ENCODE peak calls at places on chromosomes 7 and 10, in four cellular contexts. I is IMR-90; F is stimulated activated CD8-positive, alpha-beta memory T cell treated with anti-CD3 and anti-CD28 coated beads, Interleukin-4, amount 100 ng/mL, for 24 hours; R is CD8-positive, alpha-beta memory T cell. D is an unnamed sample.

GRCh38 chr10:125004571-125005311 is 62.8 kb downstream of the ZRANB1 start:
- DNase-seq in I (no peak), F (no peak), R (no peak), D (peak; percentile 13)

GRCh38 chr10:88482220-88482619 is 100.9 kb downstream of the RNLS start:
- DNase-seq in I (no peak), F (no peak), R (no peak), D (no peak)

GRCh38 chr7:138891446-138891810 is 89.8 kb downstream of the KIAA1549 start:
- DNase-seq in I (no peak), F (no peak), R (no peak), D (no peak)

GRCh38 chr10:69119896-69120295 is 4.1 kb upstream of the VPS26A start:
- DNase-seq in I (no peak), F (no peak), R (no peak), D (no peak)

GRCh38 chr10:35412900-35413491 is 76.7 kb downstream of the CCNY start:
- DNase-seq in I (peak; percentile 61), F (no peak), R (no peak), D (no peak)

GRCh38 chr10:11245510-11245909 is 227.8 kb downstream of the CELF2 start:
- DNase-seq in I (no peak), F (no peak), R (no peak), D (no peak)

GRCh38 chr10:74821501-74821900 is 4.9 kb upstream of the KAT6B start:
- DNase-seq in I (no peak), F (no peak), R (no peak), D (peak; percentile 19)

GRCh38 chr10:33006342-33006887 is 48.4 kb upstream of the ITGB1 start:
- DNase-seq in I (no peak), F (no peak), R (no peak), D (no peak)

GRCh38 chr10:80544316-80544953 is 6.7 kb downstream of the SH2D4B start:
- DNase-seq in I (no peak), F (no peak), R (no peak), D (no peak)

GRCh38 chr10:59323036-59323459 is 39.3 kb downstream of the FAM13C start:
- DNase-seq in I (peak; percentile 16), F (no peak), R (no peak), D (peak; percentile 84)

GRCh38 chr7:150941983-150942590 is 36.0 kb downstream of the KCNH2 start:
- DNase-seq in I (no peak), F (peak; percentile 26), R (peak; percentile 68), D (no peak)

GRCh38 chr10:5096108-5096507 is 1.9 kb downstream of the AKR1C3 start:
- DNase-seq in I (no peak), F (no peak), R (no peak), D (no peak)

GRCh38 chr10:49093922-49094321 is 21.4 kb downstream of the VSTM4 start:
- DNase-seq in I (no peak), F (no peak), R (no peak), D (no peak)

GRCh38 chr7:96962221-96962620 is 43.1 kb upstream of the DLX6 start:
- DNase-seq in I (no peak), F (no peak), R (no peak), D (no peak)

GRCh38 chr10:44366936-44367630 is 17.8 kb downstream of the CXCL12 start:
- DNase-seq in I (peak; percentile 36), F (no peak), R (no peak), D (no peak)

GRCh38 chr10:127913368-127913759 is 6.5 kb downstream of the PTPRE start:
- DNase-seq in I (no peak), F (no peak), R (no peak), D (no peak)

GRCh38 chr10:77138541-77138940 is 499.1 kb downstream of the KCNMA1 start:
- DNase-seq in I (no peak), F (no peak), R (no peak), D (no peak)

GRCh38 chr10:107487284-107487683 is 322.8 kb upstream of the SORCS1 start:
- DNase-seq in I (no peak), F (no peak), R (no peak), D (no peak)

GRCh38 chr7:91812388-91812787 is 68.1 kb downstream of the MTERF1 start:
- DNase-seq in I (no peak), F (no peak), R (no peak), D (no peak)

GRCh38 chr7:50768470-50769159 is 14.1 kb downstream of the GRB10 start:
- DNase-seq in I (no peak), F (no peak), R (no peak), D (no peak)

GRCh38 chr10:113924171-113924570 is 69.7 kb downstream of the NHLRC2 start:
- DNase-seq in I (no peak), F (no peak), R (no peak), D (no peak)

GRCh38 chr10:1666147-1666546 is 71.2 kb downstream of the ADARB2 start:
- DNase-seq in I (no peak), F (no peak), R (no peak), D (no peak)

GRCh38 chr7:49483142-49483541 is 290.3 kb upstream of the VWC2 start:
- DNase-seq in I (no peak), F (no peak), R (no peak), D (no peak)

GRCh38 chr10:72814134-72814790 is 79.3 kb upstream of the OIT3 start:
- DNase-seq in I (no peak), F (no peak), R (no peak), D (no peak)